ENCODE peak calls at places on chromosomes 1 and 21, in five cellular contexts. X is stomach, S is aorta, T is adrenal gland, C is transverse colon. Y is an unnamed sample.

GRCh38 chr1:228650141-228650540 is 85.1 kb upstream of the RHOU start:
- DNase-seq in X (no peak), T (no peak), C (no peak), S (no peak), Y (no peak)

GRCh38 chr21:44929242-44929798 is 8.6 kb upstream of the ITGB2 start:
- DNase-seq in C (no peak), X (no peak), S (peak; percentile 34), T (no peak), Y (no peak)

GRCh38 chr1:213055087-213055591 is 4.1 kb downstream of the RPS6KC1 start:
- DNase-seq in C (no peak), S (no peak), T (no peak), X (no peak), Y (no peak)

GRCh38 chr21:42479582-42479981 is 16.4 kb downstream of the RSPH1 start:
- DNase-seq in T (peak; percentile 0), X (peak; percentile 10), S (no peak), C (no peak), Y (no peak)

GRCh38 chr1:150257624-150258274 is at the start of gene CA14:
- DNase-seq in X (no peak), T (no peak), C (no peak), S (no peak), Y (no peak)

GRCh38 chr1:12040457-12041051 is 21.3 kb downstream of the MIIP start:
- DNase-seq in X (no peak), S (no peak), T (no peak), C (no peak), Y (no peak)

GRCh38 chr21:21897275-21897883 is 899.2 kb downstream of the NCAM2 start:
- DNase-seq in T (no peak), S (no peak), X (no peak), C (no peak), Y (no peak)

GRCh38 chr21:29125199-29125598 is 5.2 kb upstream of the MAP3K7CL start:
- DNase-seq in C (no peak), S (no peak), X (no peak), T (no peak), Y (no peak)

GRCh38 chr1:97814121-97814520 is 106.7 kb downstream of the DPYD start:
- DNase-seq in C (no peak), X (no peak), S (no peak), T (no peak), Y (no peak)

GRCh38 chr1:49686107-49686506 is 337.6 kb downstream of the AGBL4 start:
- DNase-seq in C (no peak), S (no peak), T (no peak), X (no peak), Y (no peak)

GRCh38 chr1:178232949-178233348 is 139.0 kb downstream of the RASAL2 start:
- DNase-seq in T (no peak), C (no peak), X (no peak), S (no peak), Y (no peak)

GRCh38 chr1:234610582-234611152 is 689 bp upstream of the IRF2BP2 start:
- DNase-seq in X (peak; percentile 97), T (peak; percentile 96), S (peak; percentile 98), C (peak; percentile 96), Y (peak; percentile 95)

GRCh38 chr21:32524010-32524719 is 61.2 kb downstream of the TCP10L start:
- DNase-seq in X (no peak), C (no peak), S (peak; percentile 52), T (no peak), Y (no peak)

GRCh38 chr21:44699502-44700001 is 2.6 kb downstream of the KRTAP10-12 start:
- DNase-seq in X (no peak), S (no peak), T (no peak), C (no peak), Y (peak; percentile 13)

GRCh38 chr1:172375227-172375631 is 45.3 kb upstream of the C1orf105 start:
- DNase-seq in C (no peak), S (no peak), X (no peak), T (no peak), Y (no peak)

GRCh38 chr1:32388641-32389040 is 5.6 kb downstream of the BSDC1 start:
- DNase-seq in T (no peak), C (no peak), S (no peak), X (no peak), Y (no peak)

GRCh38 chr21:14977814-14978213 is 87.0 kb downstream of the NRIP1 start:
- DNase-seq in X (no peak), C (no peak), T (no peak), S (no peak), Y (no peak)

GRCh38 chr1:212678456-212679410 is 20.9 kb downstream of the BATF3 start:
- DNase-seq in S (no peak), T (no peak), C (no peak), X (no peak), Y (no peak)

GRCh38 chr21:31318971-31319370 is 25.1 kb downstream of the TIAM1 start:
- DNase-seq in T (no peak), C (no peak), S (no peak), X (no peak), Y (no peak)

GRCh38 chr1:234891427-234891826 is 237.2 kb downstream of the TOMM20 start:
- DNase-seq in C (no peak), T (no peak), X (no peak), S (no peak), Y (no peak)

GRCh38 chr1:209657140-209657879 is 5.1 kb upstream of the LAMB3 start:
- DNase-seq in C (no peak), T (no peak), X (no peak), S (no peak), Y (no peak)

GRCh38 chr1:27192039-27192529 is 37.2 kb upstream of the SLC9A1 start:
- DNase-seq in T (peak; percentile 49), S (no peak), X (peak; percentile 40), C (peak; percentile 73), Y (peak; percentile 80)

GRCh38 chr1:95067069-95067468 is 5.7 kb downstream of the ALG14 start:
- DNase-seq in S (no peak), T (peak; percentile 49), X (no peak), C (no peak), Y (no peak)

GRCh38 chr1:119141020-119141424 is 569 bp upstream of the WARS2 start:
- DNase-seq in T (peak; percentile 52), C (peak; percentile 31), S (peak; percentile 53), X (no peak), Y (peak; percentile 41)

GRCh38 chr1:244874974-244875579 is 10.7 kb upstream of the HNRNPU start:
- DNase-seq in X (no peak), T (no peak), S (no peak), C (no peak), Y (no peak)

GRCh38 chr1:19340387-19340937 is 28.3 kb downstream of the SLC66A1 start:
- DNase-seq in T (no peak), C (no peak), S (no peak), X (no peak), Y (no peak)

GRCh38 chr1:19337289-19337688 is 25.2 kb downstream of the SLC66A1 start:
- DNase-seq in X (no peak), T (no peak), S (no peak), C (no peak), Y (no peak)

GRCh38 chr1:19336543-19336942 is 24.4 kb downstream of the SLC66A1 start:
- DNase-seq in S (no peak), X (no peak), C (no peak), T (no peak), Y (no peak)

GRCh38 chr1:19339199-19339861 is 27.2 kb downstream of the SLC66A1 start:
- DNase-seq in X (no peak), C (no peak), S (no peak), T (no peak), Y (no peak)

DNA sequence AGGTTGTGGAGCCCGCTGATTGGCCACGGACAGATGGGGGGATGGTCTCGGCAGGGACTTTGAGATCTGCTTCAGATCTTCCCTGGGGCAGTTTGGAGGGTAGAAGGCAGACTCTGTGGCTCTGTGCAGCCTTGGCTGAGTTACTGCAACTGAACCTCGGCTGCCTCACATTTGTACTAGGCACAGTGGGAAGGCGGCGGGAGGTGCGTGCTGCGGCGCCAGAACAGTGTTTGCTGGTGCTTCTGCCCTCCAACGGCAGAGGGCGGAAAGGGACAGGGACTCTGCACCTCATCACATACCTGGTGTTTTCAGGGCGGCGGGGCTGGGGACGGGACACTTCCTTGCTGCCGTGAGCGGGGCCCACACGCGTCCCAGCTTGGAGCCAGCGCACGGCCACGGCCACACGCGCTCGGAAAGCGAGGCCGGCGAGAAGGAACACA is 26.2 kb downstream of the SLC66A1 start:
- DNase-seq in X (no peak), S (no peak), T (no peak), C (no peak), Y (peak; percentile 47)
- H3K4me3 ChIP-seq in X (no peak overlapping the region), S (no peak overlapping the region), T (no peak overlapping the region), C (no peak overlapping the region), Y (no peak overlapping the region)

GRCh38 chr1:56508523-56508983 is 70.8 kb downstream of the PLPP3 start:
- DNase-seq in T (peak; percentile 79), C (peak; percentile 79), X (peak; percentile 78), S (peak; percentile 75), Y (peak; percentile 88)
- H3K36me3 ChIP-seq in T (peaks cover 22% of the 10 kb centered on the region), C (no peaks in the 10 kb centered on the region), X (peaks cover 76% of the 10 kb centered on the region), S (no peaks in the 10 kb centered on the region), Y (no peaks in the 10 kb centered on the region)

GRCh38 chr1:77538956-77539509 is 143.4 kb downstream of the ZZZ3 start:
- DNase-seq in C (peak; percentile 10), S (peak; percentile 49), T (no peak), X (no peak), Y (no peak)
- H3K27ac ChIP-seq in C (peak overlapping the region; percentile 28), S (no peak overlapping the region), T (no peak overlapping the region), X (peak overlapping the region; percentile 22), Y (peak overlapping the region; percentile 22)

GRCh38 chr1:193115629-193116227 is 6.1 kb upstream of the CDC73 start:
- DNase-seq in S (no peak), X (no peak), T (peak; percentile 65), C (no peak), Y (no peak)

GRCh38 chr1:193120604-193121166 is 1.1 kb upstream of the CDC73 start:
- DNase-seq in X (no peak), T (no peak), S (no peak), C (no peak), Y (no peak)

GRCh38 chr1:193121616-193122593 is at the start of gene CDC73:
- DNase-seq in C (peak; percentile 99), S (peak; percentile 99), X (peak; percentile 98), T (peak; percentile 98), Y (peak; percentile 99)

GRCh38 chr1:193118194-193118593 is 3.6 kb upstream of the CDC73 start:
- DNase-seq in T (no peak), S (no peak), X (no peak), C (no peak), Y (no peak)

DNA sequence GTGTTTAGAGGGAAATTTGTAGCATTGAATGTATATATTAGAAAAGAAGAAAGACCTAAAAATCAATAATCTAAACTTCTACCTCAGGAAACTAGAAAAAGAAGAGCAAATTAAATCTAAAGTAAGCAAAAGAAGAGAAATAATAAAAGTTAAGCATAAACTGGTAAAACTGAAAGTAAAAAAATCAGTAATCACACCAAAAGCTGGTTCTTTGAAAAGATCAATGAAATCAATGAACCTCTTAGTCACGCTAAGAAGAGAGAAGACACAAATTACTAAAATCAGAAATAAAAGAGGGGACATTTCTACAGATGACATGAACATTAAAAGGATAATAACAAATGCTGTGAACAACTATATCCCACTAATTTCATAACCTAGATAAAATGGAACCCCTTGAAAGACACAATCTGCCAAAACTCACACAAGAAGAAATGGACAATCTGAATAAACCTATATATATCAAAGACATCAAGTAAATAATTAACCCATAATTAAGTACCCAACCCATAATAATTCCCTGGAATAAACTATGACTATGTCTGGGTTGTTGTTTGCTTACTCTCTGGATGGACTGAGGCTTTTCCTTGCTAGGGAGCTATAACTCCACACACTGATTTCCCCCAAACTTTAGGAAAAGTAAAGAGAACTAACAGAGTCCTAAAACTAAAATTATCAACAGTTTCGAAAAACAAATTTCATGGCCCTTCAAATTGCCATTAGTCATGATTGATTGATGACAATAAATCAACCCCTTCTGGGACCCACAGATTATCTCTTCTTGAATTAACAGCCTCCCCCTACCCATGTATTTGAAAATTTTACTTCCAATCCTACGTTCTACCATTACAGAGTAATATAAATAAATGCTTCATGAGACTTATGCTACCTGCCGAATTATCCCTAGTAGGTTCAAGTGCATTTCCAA is 2.8 kb upstream of the CDC73 start:
- DNase-seq in C (no peak), S (no peak), T (no peak), X (no peak), Y (no peak)
- H3K4me3 ChIP-seq in C (no peak overlapping the region), S (no peak overlapping the region), T (no peak overlapping the region), X (no peak overlapping the region), Y (no peak overlapping the region)